ENCODE peak calls at places on chromosomes 6 and 20, in ten cellular contexts. P, Y, N, I, H, G, D, E, O and Z are unnamed samples.

GRCh38 chr20:38152175-38153010 is 12.7 kb downstream of the TGM2 start:
- DNase-seq in P (no peak), Y (peak; percentile 74), N (no peak), I (peak; percentile 92), H (peak; percentile 89), G (peak; percentile 72), D (no peak), E (no peak), O (peak; percentile 82), Z (peak; percentile 28)

GRCh38 chr6:145813285-145814034 is 1.1 kb downstream of the FBXO30 start:
- DNase-seq in P (peak; percentile 76), Y (peak; percentile 23), N (no peak), I (no peak), H (no peak), G (peak; percentile 69), D (peak; percentile 68), E (no peak), O (peak; percentile 27), Z (no peak)

GRCh38 chr20:33739493-33739892 is 7.7 kb downstream of the ZNF341 start:
- DNase-seq in P (no peak), Y (no peak), N (no peak), I (no peak), H (no peak), G (no peak), D (no peak), E (no peak), O (no peak), Z (no peak)

GRCh38 chr6:39143238-39143930 is 28.4 kb upstream of the SAYSD1 start:
- DNase-seq in P (no peak), Y (no peak), N (no peak), I (no peak), H (no peak), G (peak; percentile 41), D (no peak), E (no peak), O (no peak), Z (no peak)

GRCh38 chr6:133945158-133945557 is 7.9 kb upstream of the TBPL1 start:
- DNase-seq in P (peak; percentile 36), Y (no peak), N (no peak), I (no peak), H (no peak), G (peak; percentile 20), D (no peak), E (no peak), O (no peak), Z (no peak)

GRCh38 chr6:126181173-126181741 is 158.7 kb upstream of the CENPW start:
- DNase-seq in P (no peak), Y (no peak), N (no peak), I (no peak), H (no peak), G (no peak), D (peak; percentile 52), E (no peak), O (no peak), Z (no peak)

GRCh38 chr6:104402572-104402971 is 457.1 kb downstream of the HACE1 start:
- DNase-seq in P (no peak), Y (no peak), N (peak; percentile 3), I (no peak), H (no peak), G (no peak), D (no peak), E (no peak), O (no peak), Z (no peak)

GRCh38 chr20:53736122-53736756 is 142.6 kb upstream of the ZNF217 start:
- DNase-seq in P (no peak), Y (no peak), N (no peak), I (no peak), H (no peak), G (peak; percentile 42), D (peak; percentile 56), E (no peak), O (no peak), Z (no peak)

GRCh38 chr6:65259982-65260381 is 447.0 kb downstream of the EYS start:
- DNase-seq in P (no peak), Y (no peak), N (no peak), I (no peak), H (no peak), G (no peak), D (no peak), E (no peak), O (no peak), Z (no peak)

GRCh38 chr20:50642288-50642803 is 49.0 kb downstream of the RIPOR3 start:
- DNase-seq in P (no peak), Y (no peak), N (no peak), I (no peak), H (no peak), G (peak; percentile 73), D (no peak), E (no peak), O (no peak), Z (no peak)

GRCh38 chr20:29878281-29878741 is 1379.2 kb upstream of the DEFB115 start:
- DNase-seq in P (no peak), Y (no peak), N (no peak), I (peak; percentile 84), H (peak; percentile 14), G (peak; percentile 35), D (no peak), E (no peak), O (no peak), Z (no peak)

GRCh38 chr20:32326507-32326851 is 31.7 kb upstream of the ASXL1 start:
- DNase-seq in P (no peak), Y (no peak), N (no peak), I (no peak), H (no peak), G (no peak), D (no peak), E (no peak), O (peak; percentile 16), Z (no peak)

GRCh38 chr6:37920667-37921066 is 101.1 kb downstream of the ZFAND3 start:
- DNase-seq in P (no peak), Y (no peak), N (no peak), I (no peak), H (no peak), G (no peak), D (peak; percentile 21), E (no peak), O (no peak), Z (no peak)

GRCh38 chr20:58242824-58243223 is 14.4 kb upstream of the ANKRD60 start:
- DNase-seq in P (no peak), Y (no peak), N (no peak), I (no peak), H (no peak), G (no peak), D (no peak), E (no peak), O (no peak), Z (no peak)

GRCh38 chr20:55057779-55058415 is 582.5 kb downstream of the DOK5 start:
- DNase-seq in P (no peak), Y (no peak), N (no peak), I (no peak), H (no peak), G (no peak), D (peak; percentile 8), E (no peak), O (no peak), Z (no peak)
- TF ChIP-seq CTCF in P (peak; percentile 6), Y (no peak), N (no peak), I (no peak), H (peak; percentile 47), G (no peak), D (peak; percentile 76), E (no peak), O (no peak), Z (no peak)

GRCh38 chr6:164104432-164104831 is 689.9 kb downstream of the QKI start:
- DNase-seq in P (no peak), Y (no peak), N (no peak), I (no peak), H (no peak), G (no peak), D (no peak), E (no peak), O (no peak), Z (no peak)

GRCh38 chr6:164107297-164107995 is 692.9 kb downstream of the QKI start:
- DNase-seq in P (no peak), Y (no peak), N (no peak), I (no peak), H (no peak), G (peak; percentile 58), D (no peak), E (no peak), O (no peak), Z (no peak)

GRCh38 chr6:164108092-164108491 is 693.6 kb downstream of the QKI start:
- DNase-seq in P (no peak), Y (no peak), N (no peak), I (no peak), H (no peak), G (no peak), D (no peak), E (no peak), O (no peak), Z (no peak)

GRCh38 chr6:164105705-164106104 is 691.2 kb downstream of the QKI start:
- DNase-seq in P (no peak), Y (no peak), N (no peak), I (no peak), H (no peak), G (no peak), D (no peak), E (no peak), O (no peak), Z (no peak)

GRCh38 chr6:164106345-164106769 is 691.8 kb downstream of the QKI start:
- DNase-seq in P (no peak), Y (no peak), N (no peak), I (no peak), H (peak; percentile 70), G (peak; percentile 59), D (no peak), E (peak; percentile 60), O (no peak), Z (peak; percentile 25)
- TF ChIP-seq CTCF in P (peak; percentile 57), Y (no peak), N (no peak), I (no peak), H (peak; percentile 73), G (peak; percentile 73), D (no peak), E (peak; percentile 66), O (peak; percentile 80), Z (peak; percentile 28)

DNA sequence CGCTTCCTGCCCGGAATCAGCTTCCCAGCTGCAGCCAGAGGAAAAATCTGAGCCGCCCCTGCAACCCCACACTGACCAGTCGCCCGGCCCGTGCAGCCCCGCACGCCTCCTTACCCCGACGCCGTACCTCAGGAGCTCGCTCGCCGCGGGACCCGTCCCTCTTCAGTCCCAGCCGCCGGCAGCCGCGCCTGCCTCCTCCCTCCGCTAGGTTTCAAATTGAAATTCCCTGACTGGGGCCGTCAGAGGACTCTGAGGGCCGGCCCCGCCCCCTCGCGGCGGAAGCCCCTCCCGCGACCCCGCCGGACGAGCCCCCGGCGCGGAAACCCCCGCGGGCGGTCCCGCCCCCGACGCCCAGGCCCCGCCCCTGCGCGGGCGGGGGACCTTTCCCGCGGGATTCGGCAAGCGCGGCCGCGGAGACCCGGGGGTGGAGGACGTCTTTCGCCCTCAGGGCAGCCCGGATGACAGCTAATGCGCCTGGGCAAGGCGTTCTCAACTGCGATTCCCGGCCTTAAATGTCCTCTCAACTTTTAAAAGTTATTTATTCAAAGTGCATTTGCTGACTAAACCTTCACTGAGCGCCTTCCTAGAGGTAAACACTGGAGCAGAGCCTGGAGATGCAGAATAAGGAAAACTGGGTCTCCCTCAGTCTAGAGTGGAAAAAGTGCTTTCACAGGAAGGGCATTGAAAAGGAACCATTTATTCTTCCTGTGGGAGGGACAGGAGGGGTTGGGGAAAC is at the start of gene EPB41L2:
- DNase-seq in P (peak; percentile 84), Y (no peak), N (peak; percentile 61), I (peak; percentile 93), H (peak; percentile 91), G (peak; percentile 95), D (peak; percentile 80), E (peak; percentile 97), O (peak; percentile 80), Z (peak; percentile 78)
- TF ChIP-seq CTCF in P (peak; percentile 50), Y (no peak), N (no peak), I (peak; percentile 52), H (peak; percentile 28), G (no peak), D (no peak), E (no peak), O (peak; percentile 44), Z (no peak)

GRCh38 chr20:36493013-36493800 is 48.1 kb upstream of the MYL9 start:
- DNase-seq in P (no peak), Y (no peak), N (no peak), I (no peak), H (no peak), G (no peak), D (no peak), E (peak; percentile 27), O (no peak), Z (no peak)
- TF ChIP-seq CTCF in P (peak; percentile 70), Y (no peak), N (peak; percentile 34), I (no peak), H (peak; percentile 46), G (peak; percentile 20), D (no peak), E (peak; percentile 37), O (peak; percentile 37), Z (peak; percentile 20)